ENCODE peak calls at places on chromosomes 4 and X, in five cellular contexts. One of them, this sample, is unnamed.

GRCh38 chrX:135384161-135384836 is 37.4 kb upstream of the SMIM10L2A start:
- DNase-seq in heart right ventricle: no peak
- DNase-seq in left ventricle myocardium inferior: no peak
- DNase-seq in brain microvascular endothelial cell: no peak
- DNase-seq in stomach: no peak
- DNase-seq in this sample: no peak

GRCh38 chrX:18698762-18699650 is 8.4 kb upstream of the PPEF1 start:
- DNase-seq in heart right ventricle: no peak
- DNase-seq in left ventricle myocardium inferior: no peak
- DNase-seq in brain microvascular endothelial cell: no peak
- DNase-seq in stomach: no peak
- DNase-seq in this sample: no peak

GRCh38 chrX:113977887-113978286 is 606.0 kb upstream of the HTR2C start:
- DNase-seq in heart right ventricle: no peak
- DNase-seq in left ventricle myocardium inferior: no peak
- DNase-seq in brain microvascular endothelial cell: no peak
- DNase-seq in stomach: no peak
- DNase-seq in this sample: no peak

GRCh38 chr4:136319789-136320470 is 1212.4 kb downstream of the PCDH18 start:
- DNase-seq in heart right ventricle: no peak
- DNase-seq in left ventricle myocardium inferior: no peak
- DNase-seq in brain microvascular endothelial cell: peak
- DNase-seq in stomach: no peak
- DNase-seq in this sample: no peak

GRCh38 chrX:38578152-38578551 is 16.8 kb downstream of the TSPAN7 start:
- DNase-seq in heart right ventricle: no peak
- DNase-seq in left ventricle myocardium inferior: no peak
- DNase-seq in brain microvascular endothelial cell: no peak
- DNase-seq in stomach: no peak
- DNase-seq in this sample: no peak

GRCh38 chr4:22962186-22962786 is 269.5 kb downstream of the GBA3 start:
- DNase-seq in heart right ventricle: no peak
- DNase-seq in left ventricle myocardium inferior: no peak
- DNase-seq in brain microvascular endothelial cell: peak
- DNase-seq in stomach: no peak
- DNase-seq in this sample: no peak

GRCh38 chrX:38701073-38701472 is 100.2 kb upstream of the MID1IP1 start:
- DNase-seq in heart right ventricle: no peak
- DNase-seq in left ventricle myocardium inferior: no peak
- DNase-seq in brain microvascular endothelial cell: no peak
- DNase-seq in stomach: no peak
- DNase-seq in this sample: no peak

GRCh38 chr4:26199566-26199965 is 121.2 kb upstream of the RBPJ start:
- DNase-seq in heart right ventricle: no peak
- DNase-seq in left ventricle myocardium inferior: no peak
- DNase-seq in brain microvascular endothelial cell: no peak
- DNase-seq in stomach: no peak
- DNase-seq in this sample: no peak

GRCh38 chr4:27123050-27123768 is 262.6 kb downstream of the STIM2 start:
- DNase-seq in heart right ventricle: no peak
- DNase-seq in left ventricle myocardium inferior: no peak
- DNase-seq in brain microvascular endothelial cell: no peak
- DNase-seq in stomach: no peak
- DNase-seq in this sample: no peak

GRCh38 chrX:153925739-153926593 is at the start of gene ARHGAP4:
- DNase-seq in heart right ventricle: no peak
- DNase-seq in left ventricle myocardium inferior: no peak
- DNase-seq in brain microvascular endothelial cell: no peak
- DNase-seq in stomach: no peak
- DNase-seq in this sample: no peak

GRCh38 chr4:122672091-122672490 is 51.2 kb upstream of the IL21 start:
- DNase-seq in heart right ventricle: no peak
- DNase-seq in left ventricle myocardium inferior: no peak
- DNase-seq in brain microvascular endothelial cell: no peak
- DNase-seq in stomach: no peak
- DNase-seq in this sample: no peak

GRCh38 chr4:90317785-90318184 is 190.6 kb downstream of the CCSER1 start:
- DNase-seq in heart right ventricle: no peak
- DNase-seq in left ventricle myocardium inferior: no peak
- DNase-seq in brain microvascular endothelial cell: peak
- DNase-seq in stomach: no peak
- DNase-seq in this sample: no peak

GRCh38 chr4:169342906-169343560 is 72.3 kb upstream of the SH3RF1 start:
- DNase-seq in heart right ventricle: no peak
- DNase-seq in left ventricle myocardium inferior: no peak
- DNase-seq in brain microvascular endothelial cell: no peak
- DNase-seq in stomach: no peak
- DNase-seq in this sample: no peak

GRCh38 chr4:153083447-153083921 is 120.8 kb upstream of the TRIM2 start:
- DNase-seq in heart right ventricle: peak
- DNase-seq in left ventricle myocardium inferior: no peak
- DNase-seq in brain microvascular endothelial cell: peak
- DNase-seq in stomach: peak
- DNase-seq in this sample: no peak

GRCh38 chr4:84938316-84938715 is 28.2 kb downstream of the WDFY3 start:
- DNase-seq in heart right ventricle: peak
- DNase-seq in left ventricle myocardium inferior: no peak
- DNase-seq in brain microvascular endothelial cell: peak
- DNase-seq in stomach: no peak
- DNase-seq in this sample: no peak

GRCh38 chr4:64584125-64584524 is 174.9 kb upstream of the TECRL start:
- DNase-seq in heart right ventricle: no peak
- DNase-seq in left ventricle myocardium inferior: no peak
- DNase-seq in brain microvascular endothelial cell: no peak
- DNase-seq in stomach: no peak
- DNase-seq in this sample: no peak

GRCh38 chrX:1202251-1202650 is 10.2 kb downstream of the CRLF2 start:
- DNase-seq in heart right ventricle: no peak
- DNase-seq in left ventricle myocardium inferior: no peak
- DNase-seq in brain microvascular endothelial cell: no peak
- DNase-seq in stomach: no peak
- DNase-seq in this sample: no peak

GRCh38 chr4:80387390-80388283 is 52.1 kb downstream of the CFAP299 start:
- DNase-seq in heart right ventricle: no peak
- DNase-seq in left ventricle myocardium inferior: no peak
- DNase-seq in brain microvascular endothelial cell: no peak
- DNase-seq in stomach: no peak
- DNase-seq in this sample: no peak

GRCh38 chrX:20354505-20354904 is 87.8 kb upstream of the RPS6KA3 start:
- DNase-seq in heart right ventricle: no peak
- DNase-seq in left ventricle myocardium inferior: no peak
- DNase-seq in brain microvascular endothelial cell: no peak
- DNase-seq in stomach: no peak
- DNase-seq in this sample: no peak

GRCh38 chrX:130118396-130118795 is 8.1 kb upstream of the ELF4 start:
- DNase-seq in heart right ventricle: no peak
- DNase-seq in left ventricle myocardium inferior: no peak
- DNase-seq in brain microvascular endothelial cell: peak
- DNase-seq in stomach: no peak
- DNase-seq in this sample: no peak

GRCh38 chr4:167088115-167088514 is 146.2 kb downstream of the SPOCK3 start:
- DNase-seq in heart right ventricle: no peak
- DNase-seq in left ventricle myocardium inferior: no peak
- DNase-seq in brain microvascular endothelial cell: no peak
- DNase-seq in stomach: no peak
- DNase-seq in this sample: no peak

GRCh38 chr4:110620352-110621327 is 2.2 kb downstream of the PITX2 start:
- DNase-seq in heart right ventricle: no peak
- DNase-seq in left ventricle myocardium inferior: no peak
- DNase-seq in brain microvascular endothelial cell: no peak
- DNase-seq in stomach: no peak
- DNase-seq in this sample: peak

GRCh38 chr4:74449571-74450297 is 4.8 kb downstream of the AREG start:
- DNase-seq in heart right ventricle: no peak
- DNase-seq in left ventricle myocardium inferior: no peak
- DNase-seq in brain microvascular endothelial cell: peak
- DNase-seq in stomach: no peak
- DNase-seq in this sample: no peak

GRCh38 chr4:72489267-72489666 is 79.8 kb downstream of the ADAMTS3 start:
- DNase-seq in heart right ventricle: no peak
- DNase-seq in left ventricle myocardium inferior: no peak
- DNase-seq in brain microvascular endothelial cell: peak
- DNase-seq in stomach: no peak
- DNase-seq in this sample: no peak

GRCh38 chrX:70087857-70088256 is 25.6 kb downstream of the OTUD6A start:
- DNase-seq in heart right ventricle: no peak
- DNase-seq in left ventricle myocardium inferior: no peak
- DNase-seq in brain microvascular endothelial cell: peak
- DNase-seq in stomach: peak
- DNase-seq in this sample: no peak

GRCh38 chr4:140367738-140368137 is 5.7 kb upstream of the SCOC start:
- DNase-seq in heart right ventricle: no peak
- DNase-seq in left ventricle myocardium inferior: no peak
- DNase-seq in brain microvascular endothelial cell: peak
- DNase-seq in stomach: no peak
- DNase-seq in this sample: no peak

GRCh38 chr4:47831026-47831689 is 6.7 kb downstream of the CORIN start:
- DNase-seq in heart right ventricle: no peak
- DNase-seq in left ventricle myocardium inferior: no peak
- DNase-seq in brain microvascular endothelial cell: no peak
- DNase-seq in stomach: no peak
- DNase-seq in this sample: no peak

GRCh38 chr4:140176735-140177134 is 22.8 kb upstream of the MAML3 start:
- DNase-seq in heart right ventricle: no peak
- DNase-seq in left ventricle myocardium inferior: no peak
- DNase-seq in brain microvascular endothelial cell: peak
- DNase-seq in stomach: no peak
- DNase-seq in this sample: no peak

GRCh38 chr4:185570727-185571126 is 35.4 kb upstream of the PDLIM3 start:
- DNase-seq in heart right ventricle: no peak
- DNase-seq in left ventricle myocardium inferior: no peak
- DNase-seq in brain microvascular endothelial cell: no peak
- DNase-seq in stomach: no peak
- DNase-seq in this sample: no peak

GRCh38 chr4:89752932-89753598 is 83.9 kb downstream of the SNCA start:
- DNase-seq in heart right ventricle: no peak
- DNase-seq in left ventricle myocardium inferior: no peak
- DNase-seq in brain microvascular endothelial cell: peak
- DNase-seq in stomach: no peak
- DNase-seq in this sample: no peak

GRCh38 chr4:139246166-139246565 is 33.9 kb downstream of the MGARP start:
- DNase-seq in heart right ventricle: no peak
- DNase-seq in left ventricle myocardium inferior: no peak
- DNase-seq in brain microvascular endothelial cell: no peak
- DNase-seq in stomach: no peak
- DNase-seq in this sample: no peak

GRCh38 chrX:19990225-19990518 is 689 bp downstream of the BCLAF3 start:
- DNase-seq in heart right ventricle: no peak
- DNase-seq in left ventricle myocardium inferior: no peak
- DNase-seq in brain microvascular endothelial cell: no peak
- DNase-seq in stomach: no peak
- DNase-seq in this sample: no peak

DNA sequence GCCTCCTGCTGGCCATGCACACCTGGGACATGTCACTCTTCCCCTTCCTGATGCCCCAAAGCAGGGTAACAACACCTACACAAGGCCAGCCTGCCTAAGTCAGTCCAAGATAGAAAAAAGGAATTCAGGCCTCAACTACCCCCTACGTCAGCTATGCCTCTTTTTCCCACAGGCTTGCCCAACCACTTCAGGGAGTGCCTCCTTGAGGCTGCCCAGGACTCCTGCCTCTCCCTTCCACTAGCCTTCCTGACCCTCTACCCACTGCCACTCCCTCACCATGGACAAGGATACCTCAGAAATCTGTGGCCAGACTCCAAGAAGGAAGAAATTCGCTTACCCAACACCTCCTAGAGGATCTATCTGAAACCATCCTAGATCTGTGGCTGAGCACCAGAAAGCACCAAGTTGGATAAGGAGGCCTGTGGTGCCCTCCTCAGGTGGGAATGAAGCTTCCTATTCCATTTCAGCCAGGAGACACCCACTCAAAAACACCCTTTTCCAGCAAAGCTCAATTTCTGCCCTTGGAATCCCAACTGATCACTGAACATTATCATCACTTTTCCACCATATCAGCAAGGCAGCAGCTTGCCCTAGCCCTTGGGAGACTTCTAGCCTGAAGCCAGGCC is 1.8 kb downstream of the KDM5C start:
- DNase-seq in heart right ventricle: no peak
- DNase-seq in left ventricle myocardium inferior: no peak
- DNase-seq in brain microvascular endothelial cell: no peak
- DNase-seq in stomach: no peak
- DNase-seq in this sample: no peak
- TF ChIP-seq CTCF in heart right ventricle: no peak
- TF ChIP-seq CTCF in left ventricle myocardium inferior: no peak
- TF ChIP-seq CTCF in brain microvascular endothelial cell: no peak
- TF ChIP-seq CTCF in stomach: no peak
- TF ChIP-seq CTCF in this sample: no peak

GRCh38 chr4:119204898-119205297 is 7.6 kb upstream of the USP53 start:
- DNase-seq in heart right ventricle: no peak
- DNase-seq in left ventricle myocardium inferior: no peak
- DNase-seq in brain microvascular endothelial cell: no peak
- DNase-seq in stomach: no peak
- DNase-seq in this sample: no peak
- H3K4me3 ChIP-seq in heart right ventricle: no peak
- H3K4me3 ChIP-seq in left ventricle myocardium inferior: peak
- H3K4me3 ChIP-seq in brain microvascular endothelial cell: no peak
- H3K4me3 ChIP-seq in stomach: no peak
- H3K4me3 ChIP-seq in this sample: no peak

DNA sequence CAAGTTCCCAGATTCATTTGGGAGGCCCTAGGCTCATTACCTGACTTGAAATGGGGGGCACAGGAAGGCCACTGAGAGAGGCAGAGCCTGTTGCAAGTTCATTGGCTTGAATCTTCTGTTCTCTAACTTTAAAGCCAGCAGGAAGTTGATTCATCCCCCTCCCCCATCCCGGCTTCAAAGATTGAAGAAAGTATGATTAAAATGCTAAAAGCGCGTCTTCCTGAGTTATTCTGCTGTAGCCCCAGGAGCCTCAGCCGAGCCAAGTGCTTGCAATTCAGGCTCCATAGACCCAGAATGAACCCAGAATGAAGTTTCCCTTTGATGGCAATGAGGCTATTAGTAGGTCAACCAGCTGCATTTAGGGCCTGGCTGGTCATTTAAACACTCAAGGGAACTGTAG is 14.7 kb downstream of the CHST7 start:
- DNase-seq in heart right ventricle: peak
- DNase-seq in left ventricle myocardium inferior: peak
- DNase-seq in brain microvascular endothelial cell: peak
- DNase-seq in stomach: no peak
- DNase-seq in this sample: no peak
- H3K27ac ChIP-seq in heart right ventricle: peak
- H3K27ac ChIP-seq in left ventricle myocardium inferior: peak
- H3K27ac ChIP-seq in brain microvascular endothelial cell: peak
- H3K27ac ChIP-seq in stomach: no peak
- H3K27ac ChIP-seq in this sample: no peak

DNA sequence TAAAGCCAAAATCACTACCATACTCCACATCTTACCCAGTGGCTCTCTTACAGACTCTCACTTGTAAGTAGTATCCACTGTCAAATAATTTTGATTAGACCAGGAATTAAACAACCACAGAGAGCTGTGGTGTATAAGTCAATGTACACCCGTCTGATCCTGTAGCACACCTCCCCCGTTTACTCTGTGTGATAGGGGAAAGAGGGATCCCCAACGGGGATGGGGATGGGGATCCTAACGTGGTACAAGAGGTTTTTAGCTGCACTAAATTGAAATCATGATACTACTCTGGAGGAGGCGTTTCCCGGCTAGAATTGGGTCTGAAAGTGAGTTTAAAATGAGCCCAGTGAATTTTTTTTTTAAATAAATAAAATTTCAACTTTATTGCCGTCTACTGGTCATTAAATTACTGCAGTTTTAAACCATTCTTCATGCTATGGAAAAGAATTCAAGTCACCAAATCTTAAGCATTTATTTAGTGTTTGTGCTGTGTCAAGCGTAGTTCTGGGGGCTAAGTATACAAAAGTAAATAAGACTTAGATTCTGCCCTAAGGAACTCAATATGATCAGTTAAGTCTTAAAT is 76.6 kb downstream of the INTS12 start:
- DNase-seq in heart right ventricle: no peak
- DNase-seq in left ventricle myocardium inferior: no peak
- DNase-seq in brain microvascular endothelial cell: no peak
- DNase-seq in stomach: no peak
- DNase-seq in this sample: no peak
- TF ChIP-seq CTCF in heart right ventricle: no peak
- TF ChIP-seq CTCF in left ventricle myocardium inferior: no peak
- TF ChIP-seq CTCF in brain microvascular endothelial cell: no peak
- TF ChIP-seq CTCF in stomach: no peak
- TF ChIP-seq CTCF in this sample: no peak